ENCODE peak calls at places on chromosome 1, in ten cellular contexts. Y is AG09319, M is OCI-LY7, N is kidney, S is transverse colon, P is tibial artery, B is stomach, J is H9, L is astrocyte of the spinal cord, E is brain microvascular endothelial cell. Q is an unnamed sample.

GRCh38 chr1:184684285-184685077 is 70.2 kb downstream of the EDEM3 start:
- DNase-seq in Y (no peak), M (no peak), N (no peak), S (peak; percentile 14), P (peak; percentile 72), B (peak; percentile 50), J (no peak), L (no peak), E (no peak), Q (no peak)

GRCh38 chr1:77263708-77264107 is 18.1 kb upstream of the AK5 start:
- DNase-seq in Y (no peak), M (no peak), N (no peak), S (no peak), P (no peak), B (no peak), J (no peak), L (no peak), E (no peak), Q (no peak)

GRCh38 chr1:40973912-40974311 is 5.6 kb upstream of the CTPS1 start:
- DNase-seq in Y (no peak), M (no peak), N (no peak), S (no peak), P (no peak), B (no peak), J (no peak), L (no peak), E (no peak), Q (no peak)

GRCh38 chr1:24443241-24443656 is 27.6 kb downstream of the NIPAL3 start:
- DNase-seq in Y (no peak), M (no peak), N (no peak), S (no peak), P (no peak), B (no peak), J (no peak), L (no peak), E (no peak), Q (no peak)

GRCh38 chr1:5798151-5798730 is 194.0 kb downstream of the NPHP4 start:
- DNase-seq in Y (no peak), M (no peak), N (no peak), S (no peak), P (no peak), B (no peak), J (peak; percentile 65), L (no peak), E (no peak), Q (no peak)

GRCh38 chr1:184973308-184974085 is 811 bp downstream of the NIBAN1 start:
- DNase-seq in Y (peak; percentile 59), M (no peak), N (peak; percentile 77), S (peak; percentile 37), P (peak; percentile 77), B (peak; percentile 45), J (peak; percentile 61), L (peak; percentile 76), E (no peak), Q (no peak)

GRCh38 chr1:227903061-227903521 is 44.6 kb downstream of the WNT9A start:
- DNase-seq in Y (no peak), M (no peak), N (peak; percentile 46), S (no peak), P (no peak), B (no peak), J (no peak), L (no peak), E (no peak), Q (no peak)

GRCh38 chr1:48062353-48062752 is 65.2 kb upstream of the TRABD2B start:
- DNase-seq in Y (no peak), M (no peak), N (no peak), S (no peak), P (no peak), B (no peak), J (no peak), L (no peak), E (no peak), Q (no peak)

GRCh38 chr1:8663090-8663802 is 154.2 kb downstream of the RERE start:
- DNase-seq in Y (no peak), M (no peak), N (no peak), S (no peak), P (no peak), B (no peak), J (no peak), L (no peak), E (no peak), Q (no peak)

GRCh38 chr1:25555753-25556092 is 12.3 kb downstream of the LDLRAP1 start:
- DNase-seq in Y (no peak), M (no peak), N (no peak), S (no peak), P (no peak), B (no peak), J (no peak), L (no peak), E (no peak), Q (no peak)

GRCh38 chr1:59364012-59364411 is 67.1 kb downstream of the FGGY start:
- DNase-seq in Y (no peak), M (no peak), N (no peak), S (no peak), P (no peak), B (no peak), J (no peak), L (no peak), E (no peak), Q (no peak)

DNA sequence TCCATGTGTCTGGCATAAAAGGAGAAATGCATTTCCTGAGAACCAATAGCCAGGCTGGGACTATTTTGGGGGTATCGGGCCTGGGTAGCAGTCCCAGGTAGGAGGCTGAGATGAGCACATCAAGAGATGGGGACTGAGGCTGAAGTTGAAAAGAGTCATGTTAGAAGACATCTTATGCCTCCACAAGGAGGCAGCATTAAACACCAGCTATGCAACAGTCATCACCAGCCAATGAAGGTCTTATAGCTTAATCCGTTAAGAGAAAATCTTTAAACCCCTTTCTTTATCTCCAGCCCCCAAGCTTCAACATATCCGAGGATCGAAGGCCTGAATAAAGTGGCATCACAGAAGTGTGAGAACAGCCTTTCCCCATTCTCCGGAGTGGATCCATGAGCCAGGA is 640.7 kb upstream of the PTBP2 start:
- DNase-seq in Y (no peak), M (peak; percentile 5), N (no peak), S (no peak), P (no peak), B (no peak), J (no peak), L (peak; percentile 10), E (no peak), Q (no peak)
- TF ChIP-seq CTCF in Y (no peak), M (peak; percentile 12), N (no peak), S (no peak), P (no peak), B (no peak), J (peak; percentile 59), L (peak; percentile 20), E (no peak), Q (no peak)

DNA sequence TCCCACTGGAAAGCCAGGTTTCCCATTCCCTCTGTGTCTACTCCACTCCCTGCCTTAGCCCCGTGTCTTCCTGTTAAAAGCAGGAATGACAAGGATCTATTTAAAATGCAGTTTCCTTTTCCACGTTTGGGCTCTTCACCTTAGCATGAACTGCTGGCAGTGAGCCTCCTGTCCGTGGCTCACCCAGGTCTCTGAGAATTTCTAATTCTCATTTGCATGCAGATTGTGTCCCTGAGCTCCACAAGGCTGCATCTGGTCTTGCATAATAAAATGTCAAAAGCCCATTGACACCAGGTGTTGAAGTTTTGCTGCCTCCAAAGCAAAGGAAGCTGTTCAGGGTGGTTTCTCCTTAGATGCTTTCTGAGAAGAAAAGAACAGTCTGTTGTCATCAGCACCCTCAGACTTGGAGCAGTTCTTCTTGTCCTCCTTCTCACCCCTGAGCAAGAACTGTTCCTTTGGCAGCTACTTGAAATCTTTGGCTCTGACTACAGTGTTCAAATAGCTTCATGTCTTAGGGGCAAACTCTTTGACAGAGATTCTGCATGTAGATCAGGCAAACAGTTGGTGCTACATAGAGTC is 433.1 kb upstream of the KAZN start:
- DNase-seq in Y (no peak), M (peak; percentile 74), N (peak; percentile 59), S (no peak), P (no peak), B (no peak), J (no peak), L (no peak), E (no peak), Q (no peak)
- TF ChIP-seq CTCF in Y (no peak), M (peak; percentile 24), N (no peak), S (no peak), P (no peak), B (no peak), J (no peak), L (no peak), E (no peak), Q (no peak)

GRCh38 chr1:152870831-152871730 is 7.0 kb upstream of the SMCP start:
- DNase-seq in Y (no peak), M (peak; percentile 13), N (no peak), S (no peak), P (no peak), B (no peak), J (peak; percentile 27), L (peak; percentile 33), E (no peak), Q (no peak)
- TF ChIP-seq CTCF in Y (peak; percentile 59), M (peak; percentile 66), N (peak; percentile 28), S (peak; percentile 17), P (no peak), B (peak; percentile 5), J (peak; percentile 74), L (peak; percentile 45), E (peak; percentile 51), Q (no peak)

DNA sequence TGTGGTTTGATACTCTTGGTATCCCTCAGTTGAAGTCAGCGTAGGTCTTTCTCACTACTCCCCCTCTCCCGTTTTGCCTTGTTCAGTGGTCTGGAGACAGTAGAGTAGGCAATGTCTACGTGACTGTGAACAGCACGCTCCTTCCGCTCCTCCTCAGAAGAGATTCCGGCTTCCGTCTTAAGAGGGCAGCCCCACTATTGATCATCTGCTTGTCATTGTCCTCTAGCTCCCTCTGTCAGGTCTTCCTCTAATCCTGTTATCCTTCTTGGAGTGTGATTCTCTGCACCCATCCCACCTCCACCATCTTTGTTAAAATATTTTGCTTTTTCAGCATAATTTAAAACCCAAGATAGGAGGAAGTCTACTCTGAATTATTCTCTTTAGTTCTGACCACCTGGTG is 129.9 kb upstream of the KCNK2 start:
- DNase-seq in Y (no peak), M (no peak), N (no peak), S (no peak), P (no peak), B (no peak), J (peak; percentile 65), L (no peak), E (no peak), Q (no peak)
- TF ChIP-seq CTCF in Y (no peak), M (no peak), N (no peak), S (no peak), P (no peak), B (no peak), J (peak; percentile 66), L (no peak), E (no peak), Q (no peak)

Q was measured in natural killer cell.